ENCODE peak calls at places on chromosomes 4 and X, in ten cellular contexts. V is nephron progenitor cell; R is substantia nigra; Z is dermis microvascular lymphatic vessel endothelial cell; K is endodermal cell; H is HTR-8/SVneo; N is astrocyte of the spinal cord; Y is CD4-positive, CD25-positive, alpha-beta regulatory T cell; X is AG04450; C is naive B cell. S is an unnamed sample.
A peak's percentile ranks its signal among the peaks of the same experiment; 100 is the strongest.

GRCh38 chr4:122960298-122960985 is 38.0 kb upstream of the NUDT6 start:
- DNase-seq in V (no peak), R (no peak), Z (no peak), K (no peak), H (no peak), N (no peak), Y (no peak), X (no peak), C (no peak), S (no peak)

GRCh38 chr4:10461850-10462400 is 4.7 kb upstream of the ZNF518B start:
- DNase-seq in V (no peak), R (no peak), Z (no peak), K (peak; percentile 63), H (no peak), N (no peak), Y (no peak), X (no peak), C (no peak), S (no peak)

GRCh38 chr4:7166981-7167700 is 25.2 kb upstream of the SORCS2 start:
- DNase-seq in V (no peak), R (no peak), Z (no peak), K (peak; percentile 48), H (no peak), N (no peak), Y (no peak), X (no peak), C (no peak), S (no peak)

GRCh38 chr4:8200302-8200975 is 1.3 kb downstream of the SH3TC1 start:
- DNase-seq in V (no peak), R (peak; percentile 14), Z (no peak), K (no peak), H (no peak), N (no peak), Y (peak; percentile 57), X (no peak), C (peak; percentile 72), S (no peak)

GRCh38 chr4:63937961-63938360 is 471.3 kb downstream of the TECRL start:
- DNase-seq in V (no peak), R (no peak), Z (no peak), K (no peak), H (peak; percentile 1), N (peak; percentile 0), Y (no peak), X (no peak), C (no peak), S (no peak)

GRCh38 chr4:45442466-45442865 is 681.4 kb downstream of the GABRG1 start:
- DNase-seq in V (peak; percentile 8), R (no peak), Z (no peak), K (peak; percentile 54), H (no peak), N (peak; percentile 18), Y (no peak), X (no peak), C (no peak), S (no peak)

GRCh38 chr4:42327323-42327722 is 70.0 kb upstream of the SHISA3 start:
- DNase-seq in V (peak; percentile 14), R (no peak), Z (no peak), K (no peak), H (no peak), N (no peak), Y (no peak), X (no peak), C (no peak), S (no peak)

GRCh38 chr4:119729815-119730643 is 101.4 kb upstream of the PDE5A start:
- DNase-seq in V (no peak), R (no peak), Z (peak; percentile 78), K (no peak), H (peak; percentile 36), N (peak; percentile 85), Y (no peak), X (peak; percentile 84), C (no peak), S (peak; percentile 56)

GRCh38 chrX:11351375-11352295 is 58.4 kb downstream of the AMELX start:
- DNase-seq in V (no peak), R (no peak), Z (peak; percentile 64), K (no peak), H (no peak), N (peak; percentile 71), Y (no peak), X (peak; percentile 43), C (no peak), S (no peak)

GRCh38 chr4:107631568-107631967 is 88.5 kb downstream of the PAPSS1 start:
- DNase-seq in V (no peak), R (no peak), Z (no peak), K (no peak), H (no peak), N (no peak), Y (no peak), X (no peak), C (no peak), S (no peak)

GRCh38 chr4:73902038-73902637 is 32.9 kb downstream of the CXCL1 start:
- DNase-seq in V (no peak), R (no peak), Z (no peak), K (no peak), H (no peak), N (peak; percentile 62), Y (no peak), X (no peak), C (no peak), S (no peak)

GRCh38 chr4:79164961-79165610 is 160.8 kb downstream of the NAA11 start:
- DNase-seq in V (no peak), R (no peak), Z (no peak), K (peak; percentile 46), H (no peak), N (no peak), Y (no peak), X (no peak), C (no peak), S (no peak)

GRCh38 chrX:56068274-56068758 is 163.8 kb upstream of the KLF8 start:
- DNase-seq in V (no peak), R (no peak), Z (no peak), K (peak; percentile 26), H (no peak), N (no peak), Y (peak; percentile 37), X (no peak), C (peak; percentile 76), S (no peak)

GRCh38 chrX:20141281-20142220 is at the start of gene EIF1AX:
- DNase-seq in V (peak; percentile 93), R (peak; percentile 95), Z (peak; percentile 97), K (peak; percentile 97), H (peak; percentile 94), N (peak; percentile 99), Y (peak; percentile 100), X (peak; percentile 88), C (peak; percentile 100), S (peak; percentile 96)